ENCODE peak calls at places on chromosomes 16 and 17, in five cellular contexts. One of them, this sample, is unnamed.

GRCh38 chr16:72743011-72743761 is 304.7 kb downstream of the ZFHX3 start:
- ATAC-seq in HepG2: no peak
- ATAC-seq in HCT116: no peak
- ATAC-seq in left lung: no peak
- ATAC-seq in heart right ventricle: no peak
- ATAC-seq in this sample: no peak

GRCh38 chr17:65925606-65926307 is 266.2 kb downstream of the CEP112 start:
- ATAC-seq in HepG2: no peak
- ATAC-seq in HCT116: no peak
- ATAC-seq in left lung: no peak
- ATAC-seq in heart right ventricle: no peak
- ATAC-seq in this sample: no peak

GRCh38 chr17:12407495-12407894 is 258.2 kb upstream of the MYOCD start:
- ATAC-seq in HepG2: no peak
- ATAC-seq in HCT116: no peak
- ATAC-seq in left lung: no peak
- ATAC-seq in heart right ventricle: no peak
- ATAC-seq in this sample: no peak

GRCh38 chr17:30796016-30796415 is 28.5 kb downstream of the CRLF3 start:
- ATAC-seq in HepG2: no peak
- ATAC-seq in HCT116: no peak
- ATAC-seq in left lung: no peak
- ATAC-seq in heart right ventricle: no peak
- ATAC-seq in this sample: no peak

GRCh38 chr17:81513669-81514484 is 1.3 kb upstream of the ACTG1 start:
- ATAC-seq in HepG2: peak
- ATAC-seq in HCT116: peak
- ATAC-seq in left lung: peak
- ATAC-seq in heart right ventricle: peak
- ATAC-seq in this sample: peak

GRCh38 chr17:37840576-37840975 is 83.6 kb upstream of the TBC1D3K start:
- ATAC-seq in HepG2: no peak
- ATAC-seq in HCT116: no peak
- ATAC-seq in left lung: no peak
- ATAC-seq in heart right ventricle: no peak
- ATAC-seq in this sample: no peak

GRCh38 chr17:71458322-71458721 is 662.5 kb upstream of the SOX9 start:
- ATAC-seq in HepG2: no peak
- ATAC-seq in HCT116: no peak
- ATAC-seq in left lung: no peak
- ATAC-seq in heart right ventricle: no peak
- ATAC-seq in this sample: no peak

GRCh38 chr17:81955756-81956544 is 5.0 kb downstream of the NOTUM start:
- ATAC-seq in HepG2: no peak
- ATAC-seq in HCT116: no peak
- ATAC-seq in left lung: no peak
- ATAC-seq in heart right ventricle: no peak
- ATAC-seq in this sample: no peak

GRCh38 chr16:71572497-71573116 is 4.3 kb downstream of the TAT start:
- ATAC-seq in HepG2: peak
- ATAC-seq in HCT116: no peak
- ATAC-seq in left lung: peak
- ATAC-seq in heart right ventricle: no peak
- ATAC-seq in this sample: no peak

GRCh38 chr17:64016248-64016784 is 4.1 kb downstream of the ICAM2 start:
- ATAC-seq in HepG2: peak
- ATAC-seq in HCT116: peak
- ATAC-seq in left lung: no peak
- ATAC-seq in heart right ventricle: no peak
- ATAC-seq in this sample: no peak
- TF ChIP-seq CTCF in HepG2: peak
- TF ChIP-seq CTCF in HCT116: peak
- TF ChIP-seq CTCF in left lung: peak
- TF ChIP-seq CTCF in heart right ventricle: no peak
- TF ChIP-seq CTCF in this sample: peak

DNA sequence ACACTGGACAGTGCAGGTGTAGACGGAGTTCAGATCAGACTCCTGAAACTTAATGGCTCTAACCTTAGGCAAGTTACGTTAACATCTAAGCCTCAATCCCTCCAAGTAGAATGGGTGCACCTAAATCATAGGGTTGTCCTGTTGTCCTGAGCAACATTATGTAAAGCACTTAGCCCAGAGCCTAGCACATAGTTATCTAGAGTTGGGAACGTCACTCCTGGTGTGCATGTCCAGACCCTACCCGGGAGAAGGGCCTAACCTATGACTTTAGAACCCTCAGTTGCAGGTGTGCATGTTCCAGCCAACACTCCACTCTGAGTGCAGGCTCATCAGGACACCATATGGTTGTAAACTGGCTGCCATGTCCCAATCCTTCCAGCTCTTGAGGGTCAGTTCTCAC is 26.0 kb downstream of the LIG3 start:
- ATAC-seq in HepG2: no peak
- ATAC-seq in HCT116: no peak
- ATAC-seq in left lung: no peak
- ATAC-seq in heart right ventricle: no peak
- ATAC-seq in this sample: no peak
- H3K27ac ChIP-seq in HepG2: no peak
- H3K27ac ChIP-seq in HCT116: no peak
- H3K27ac ChIP-seq in left lung: no peak
- H3K27ac ChIP-seq in heart right ventricle: no peak
- H3K27ac ChIP-seq in this sample: no peak

GRCh38 chr17:50710025-50710424 is 2.3 kb upstream of the ANKRD40 start:
- ATAC-seq in HepG2: no peak
- ATAC-seq in HCT116: no peak
- ATAC-seq in left lung: no peak
- ATAC-seq in heart right ventricle: no peak
- ATAC-seq in this sample: no peak

GRCh38 chr17:50708050-50709000 is 611 bp upstream of the ANKRD40 start:
- ATAC-seq in HepG2: peak
- ATAC-seq in HCT116: peak
- ATAC-seq in left lung: peak
- ATAC-seq in heart right ventricle: no peak
- ATAC-seq in this sample: peak

GRCh38 chr17:50703162-50703561 is 4.6 kb downstream of the ANKRD40 start:
- ATAC-seq in HepG2: no peak
- ATAC-seq in HCT116: no peak
- ATAC-seq in left lung: no peak
- ATAC-seq in heart right ventricle: no peak
- ATAC-seq in this sample: no peak

GRCh38 chr17:50710650-50711049 is 2.9 kb upstream of the ANKRD40 start:
- ATAC-seq in HepG2: no peak
- ATAC-seq in HCT116: no peak
- ATAC-seq in left lung: no peak
- ATAC-seq in heart right ventricle: no peak
- ATAC-seq in this sample: no peak

DNA sequence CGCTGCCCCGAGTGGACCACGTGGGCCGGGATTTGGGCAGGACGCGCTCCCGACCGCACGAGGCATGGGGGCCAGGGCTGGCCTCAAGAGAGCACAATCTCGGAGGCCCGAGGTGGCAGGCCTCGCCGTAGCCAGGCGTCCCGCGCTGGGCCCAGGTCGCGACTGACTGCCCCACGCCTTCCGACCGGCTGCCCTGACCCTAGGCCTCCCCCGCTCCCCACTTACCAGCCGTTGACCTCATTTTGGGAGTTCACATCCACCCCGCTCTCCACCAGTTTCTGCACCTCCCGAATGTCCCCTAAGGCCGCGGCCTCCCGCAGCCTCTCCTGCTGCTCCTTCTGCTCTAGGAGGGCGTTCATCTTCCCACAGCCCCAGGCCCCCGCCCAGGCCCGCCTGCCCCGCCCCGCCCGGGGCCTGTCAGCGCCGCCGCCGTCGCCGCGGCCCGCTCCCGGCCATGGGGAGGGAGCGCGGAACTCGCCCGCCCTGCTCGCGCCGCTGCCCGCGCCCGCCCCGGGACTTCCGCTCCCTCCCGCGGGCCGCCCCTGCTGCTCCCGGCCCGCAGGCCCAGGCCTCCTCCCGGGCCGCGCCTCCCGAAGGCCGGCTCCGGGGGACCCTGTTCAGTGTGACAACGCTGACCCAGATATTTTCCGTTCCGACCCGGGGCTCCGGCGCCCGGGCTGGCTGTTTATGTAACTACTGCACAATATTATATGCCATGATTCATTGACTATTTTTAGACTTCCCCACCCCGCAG is at the start of gene ANKRD40:
- ATAC-seq in HepG2: peak
- ATAC-seq in HCT116: peak
- ATAC-seq in left lung: peak
- ATAC-seq in heart right ventricle: peak
- ATAC-seq in this sample: peak
- H3K4me3 ChIP-seq in HepG2: peak
- H3K4me3 ChIP-seq in HCT116: peak
- H3K4me3 ChIP-seq in left lung: peak
- H3K4me3 ChIP-seq in heart right ventricle: peak
- H3K4me3 ChIP-seq in this sample: peak

DNA sequence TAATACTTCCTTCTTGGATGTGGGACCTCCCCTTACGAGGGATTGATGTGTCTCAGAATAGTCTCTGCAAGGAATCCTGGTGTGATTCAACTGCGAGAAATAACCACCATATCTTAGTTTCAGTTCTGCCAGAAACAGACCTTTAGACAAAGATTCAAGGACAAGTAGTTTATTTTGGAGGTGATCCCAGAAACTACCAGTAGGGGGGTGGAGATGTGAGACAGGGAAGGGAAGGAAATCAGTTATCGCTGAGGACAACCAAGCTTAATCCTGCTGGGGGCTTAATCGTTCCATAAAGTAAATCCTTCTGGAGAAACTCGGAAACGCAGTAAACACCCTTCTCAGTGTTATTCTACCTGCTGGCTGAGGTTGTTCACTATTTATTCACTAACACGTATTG is 5.0 kb upstream of the SDR42E1 start:
- ATAC-seq in HepG2: no peak
- ATAC-seq in HCT116: peak
- ATAC-seq in left lung: peak
- ATAC-seq in heart right ventricle: no peak
- ATAC-seq in this sample: no peak
- TF ChIP-seq CTCF in HepG2: no peak
- TF ChIP-seq CTCF in HCT116: peak
- TF ChIP-seq CTCF in left lung: no peak
- TF ChIP-seq CTCF in heart right ventricle: peak
- TF ChIP-seq CTCF in this sample: no peak

DNA sequence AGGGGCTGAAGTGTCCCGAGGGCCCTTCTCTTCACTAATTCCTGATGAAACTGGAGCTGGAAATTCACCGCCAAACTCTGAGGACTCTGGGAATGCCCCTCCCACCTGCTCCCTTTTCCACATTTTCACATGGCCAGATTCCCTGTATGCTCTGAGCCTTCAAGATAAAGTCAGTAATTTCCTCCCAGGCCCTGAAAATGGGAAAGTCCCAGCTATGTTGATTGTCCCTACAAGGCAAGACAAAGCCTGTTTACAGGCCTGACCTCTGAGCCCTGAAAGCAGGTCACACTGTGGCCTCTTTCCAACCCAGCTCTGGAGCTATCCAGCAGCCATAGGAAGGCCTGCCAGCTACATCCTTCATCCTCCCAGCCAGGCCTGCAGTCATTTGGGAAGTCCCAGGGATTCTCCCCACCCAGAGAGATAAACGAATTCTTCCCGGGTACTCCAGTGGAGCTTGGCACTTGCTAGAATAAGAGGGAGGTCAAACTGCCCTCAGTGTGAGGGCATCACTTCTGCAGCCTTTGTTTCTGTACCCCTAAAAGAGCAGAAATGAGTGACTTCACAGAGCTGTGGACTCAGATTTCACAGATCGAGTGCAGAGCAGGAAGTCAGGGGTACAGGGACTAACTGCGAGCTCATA is 19.6 kb upstream of the CCL2 start:
- ATAC-seq in HepG2: peak
- ATAC-seq in HCT116: no peak
- ATAC-seq in left lung: peak
- ATAC-seq in heart right ventricle: peak
- ATAC-seq in this sample: peak
- H3K27ac ChIP-seq in HepG2: no peak
- H3K27ac ChIP-seq in HCT116: no peak
- H3K27ac ChIP-seq in left lung: peak
- H3K27ac ChIP-seq in heart right ventricle: peak
- H3K27ac ChIP-seq in this sample: peak

GRCh38 chr17:75588546-75589016 is 981 bp downstream of the MYO15B start:
- ATAC-seq in HepG2: no peak
- ATAC-seq in HCT116: peak
- ATAC-seq in left lung: peak
- ATAC-seq in heart right ventricle: no peak
- ATAC-seq in this sample: peak
- H3K4me3 ChIP-seq in HepG2: no peak
- H3K4me3 ChIP-seq in HCT116: no peak
- H3K4me3 ChIP-seq in left lung: peak
- H3K4me3 ChIP-seq in heart right ventricle: peak
- H3K4me3 ChIP-seq in this sample: peak

GRCh38 chr16:67014641-67015315 is 14.2 kb upstream of the CBFB start:
- ATAC-seq in HepG2: no peak
- ATAC-seq in HCT116: peak
- ATAC-seq in left lung: no peak
- ATAC-seq in heart right ventricle: no peak
- ATAC-seq in this sample: no peak

GRCh38 chr16:67016143-67016542 is 12.8 kb upstream of the CBFB start:
- ATAC-seq in HepG2: no peak
- ATAC-seq in HCT116: no peak
- ATAC-seq in left lung: no peak
- ATAC-seq in heart right ventricle: no peak
- ATAC-seq in this sample: no peak

GRCh38 chr16:67016681-67017450 is 12.1 kb upstream of the CBFB start:
- ATAC-seq in HepG2: no peak
- ATAC-seq in HCT116: no peak
- ATAC-seq in left lung: no peak
- ATAC-seq in heart right ventricle: no peak
- ATAC-seq in this sample: no peak

GRCh38 chr16:67013823-67014640 is 14.9 kb upstream of the CBFB start:
- ATAC-seq in HepG2: peak
- ATAC-seq in HCT116: peak
- ATAC-seq in left lung: peak
- ATAC-seq in heart right ventricle: peak
- ATAC-seq in this sample: peak

GRCh38 chr16:67015317-67015731 is 13.6 kb upstream of the CBFB start:
- ATAC-seq in HepG2: no peak
- ATAC-seq in HCT116: no peak
- ATAC-seq in left lung: no peak
- ATAC-seq in heart right ventricle: no peak
- ATAC-seq in this sample: no peak
- TF ChIP-seq CTCF in HepG2: peak
- TF ChIP-seq CTCF in HCT116: peak
- TF ChIP-seq CTCF in left lung: no peak
- TF ChIP-seq CTCF in heart right ventricle: no peak
- TF ChIP-seq CTCF in this sample: no peak

DNA sequence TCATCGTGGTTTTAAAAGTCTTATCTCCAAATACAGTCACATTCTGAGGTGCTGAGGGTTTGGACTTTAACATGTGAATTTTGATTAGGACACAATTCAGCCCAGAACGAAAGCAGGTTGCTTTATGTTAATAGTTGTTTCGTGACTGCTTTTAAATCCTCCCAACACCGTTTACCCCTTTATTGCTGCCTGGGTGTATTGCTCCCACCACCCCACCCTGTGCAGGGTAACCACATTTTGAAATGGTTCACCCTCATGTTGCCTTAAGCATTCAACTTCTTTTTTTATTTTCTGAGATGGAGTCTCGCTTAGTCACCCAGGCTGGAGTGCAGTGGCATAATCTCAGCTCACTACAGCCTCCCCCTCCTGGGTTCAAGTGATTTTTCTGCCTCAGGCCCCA is 13.3 kb downstream of the DNAAF1 start:
- ATAC-seq in HepG2: no peak
- ATAC-seq in HCT116: no peak
- ATAC-seq in left lung: no peak
- ATAC-seq in heart right ventricle: no peak
- ATAC-seq in this sample: no peak
- H3K27ac ChIP-seq in HepG2: no peak
- H3K27ac ChIP-seq in HCT116: no peak
- H3K27ac ChIP-seq in left lung: no peak
- H3K27ac ChIP-seq in heart right ventricle: no peak
- H3K27ac ChIP-seq in this sample: no peak

This sample was measured in gastroesophageal sphincter.